ENCODE peak calls at places on chromosomes 11 and 22, in ten cellular contexts. One of them, this sample, is unnamed.

GRCh38 chr22:32204211-32204855 is 540 bp downstream of the RFPL2 start:
- DNase-seq in amniotic stem cell: no peak
- DNase-seq in stimulated activated CD8-positive, alpha-beta memory T cell treated with anti-CD3 and anti-CD28 coated beads, Interleukin-15, amount 100 ng/mL, for 4 hours: no peak
- DNase-seq in mammary epithelial cell: no peak
- DNase-seq in skeletal muscle cell: no peak
- DNase-seq in cardiac fibroblast: no peak
- DNase-seq in KBM-7: no peak
- DNase-seq in activated CD4-positive, alpha-beta T cell treated with anti-CD3 and anti-CD28 coated beads for 24 hours: no peak
- DNase-seq in T-helper 2 cell: peak
- DNase-seq in H9: peak
- DNase-seq in this sample: no peak

GRCh38 chr11:86678823-86679222 is 6.4 kb upstream of the ME3 start:
- DNase-seq in amniotic stem cell: peak
- DNase-seq in stimulated activated CD8-positive, alpha-beta memory T cell treated with anti-CD3 and anti-CD28 coated beads, Interleukin-15, amount 100 ng/mL, for 4 hours: no peak
- DNase-seq in mammary epithelial cell: peak
- DNase-seq in skeletal muscle cell: no peak
- DNase-seq in cardiac fibroblast: peak
- DNase-seq in KBM-7: no peak
- DNase-seq in activated CD4-positive, alpha-beta T cell treated with anti-CD3 and anti-CD28 coated beads for 24 hours: no peak
- DNase-seq in T-helper 2 cell: no peak
- DNase-seq in H9: no peak
- DNase-seq in this sample: no peak

GRCh38 chr22:24444251-24444650 is 16.9 kb downstream of the ADORA2A start:
- DNase-seq in amniotic stem cell: no peak
- DNase-seq in stimulated activated CD8-positive, alpha-beta memory T cell treated with anti-CD3 and anti-CD28 coated beads, Interleukin-15, amount 100 ng/mL, for 4 hours: no peak
- DNase-seq in mammary epithelial cell: no peak
- DNase-seq in skeletal muscle cell: no peak
- DNase-seq in cardiac fibroblast: no peak
- DNase-seq in KBM-7: no peak
- DNase-seq in activated CD4-positive, alpha-beta T cell treated with anti-CD3 and anti-CD28 coated beads for 24 hours: no peak
- DNase-seq in T-helper 2 cell: no peak
- DNase-seq in H9: no peak
- DNase-seq in this sample: no peak

GRCh38 chr11:134915212-134915611 is 503.2 kb upstream of the B3GAT1 start:
- DNase-seq in amniotic stem cell: no peak
- DNase-seq in stimulated activated CD8-positive, alpha-beta memory T cell treated with anti-CD3 and anti-CD28 coated beads, Interleukin-15, amount 100 ng/mL, for 4 hours: no peak
- DNase-seq in mammary epithelial cell: no peak
- DNase-seq in skeletal muscle cell: no peak
- DNase-seq in cardiac fibroblast: no peak
- DNase-seq in KBM-7: no peak
- DNase-seq in activated CD4-positive, alpha-beta T cell treated with anti-CD3 and anti-CD28 coated beads for 24 hours: no peak
- DNase-seq in T-helper 2 cell: no peak
- DNase-seq in H9: no peak
- DNase-seq in this sample: no peak

GRCh38 chr22:45216133-45217003 is 24.3 kb downstream of the KIAA0930 start:
- DNase-seq in amniotic stem cell: no peak
- DNase-seq in stimulated activated CD8-positive, alpha-beta memory T cell treated with anti-CD3 and anti-CD28 coated beads, Interleukin-15, amount 100 ng/mL, for 4 hours: no peak
- DNase-seq in mammary epithelial cell: no peak
- DNase-seq in skeletal muscle cell: no peak
- DNase-seq in cardiac fibroblast: peak
- DNase-seq in KBM-7: no peak
- DNase-seq in activated CD4-positive, alpha-beta T cell treated with anti-CD3 and anti-CD28 coated beads for 24 hours: no peak
- DNase-seq in T-helper 2 cell: no peak
- DNase-seq in H9: peak
- DNase-seq in this sample: peak

GRCh38 chr22:38452373-38453064 is 2.5 kb downstream of the KCNJ4 start:
- DNase-seq in amniotic stem cell: no peak
- DNase-seq in stimulated activated CD8-positive, alpha-beta memory T cell treated with anti-CD3 and anti-CD28 coated beads, Interleukin-15, amount 100 ng/mL, for 4 hours: no peak
- DNase-seq in mammary epithelial cell: no peak
- DNase-seq in skeletal muscle cell: no peak
- DNase-seq in cardiac fibroblast: no peak
- DNase-seq in KBM-7: no peak
- DNase-seq in activated CD4-positive, alpha-beta T cell treated with anti-CD3 and anti-CD28 coated beads for 24 hours: no peak
- DNase-seq in T-helper 2 cell: no peak
- DNase-seq in H9: no peak
- DNase-seq in this sample: peak

GRCh38 chr22:43926349-43926710 is 2.7 kb downstream of the PNPLA3 start:
- DNase-seq in amniotic stem cell: no peak
- DNase-seq in stimulated activated CD8-positive, alpha-beta memory T cell treated with anti-CD3 and anti-CD28 coated beads, Interleukin-15, amount 100 ng/mL, for 4 hours: no peak
- DNase-seq in mammary epithelial cell: peak
- DNase-seq in skeletal muscle cell: no peak
- DNase-seq in cardiac fibroblast: no peak
- DNase-seq in KBM-7: no peak
- DNase-seq in activated CD4-positive, alpha-beta T cell treated with anti-CD3 and anti-CD28 coated beads for 24 hours: no peak
- DNase-seq in T-helper 2 cell: no peak
- DNase-seq in H9: no peak
- DNase-seq in this sample: no peak

GRCh38 chr11:93905384-93905783 is 55.0 kb upstream of the VSTM5 start:
- DNase-seq in amniotic stem cell: no peak
- DNase-seq in stimulated activated CD8-positive, alpha-beta memory T cell treated with anti-CD3 and anti-CD28 coated beads, Interleukin-15, amount 100 ng/mL, for 4 hours: no peak
- DNase-seq in mammary epithelial cell: peak
- DNase-seq in skeletal muscle cell: peak
- DNase-seq in cardiac fibroblast: peak
- DNase-seq in KBM-7: no peak
- DNase-seq in activated CD4-positive, alpha-beta T cell treated with anti-CD3 and anti-CD28 coated beads for 24 hours: no peak
- DNase-seq in T-helper 2 cell: no peak
- DNase-seq in H9: no peak
- DNase-seq in this sample: peak

GRCh38 chr11:118953265-118953664 is 2.8 kb upstream of the UPK2 start:
- DNase-seq in amniotic stem cell: no peak
- DNase-seq in stimulated activated CD8-positive, alpha-beta memory T cell treated with anti-CD3 and anti-CD28 coated beads, Interleukin-15, amount 100 ng/mL, for 4 hours: no peak
- DNase-seq in mammary epithelial cell: no peak
- DNase-seq in skeletal muscle cell: no peak
- DNase-seq in cardiac fibroblast: peak
- DNase-seq in KBM-7: peak
- DNase-seq in activated CD4-positive, alpha-beta T cell treated with anti-CD3 and anti-CD28 coated beads for 24 hours: no peak
- DNase-seq in T-helper 2 cell: no peak
- DNase-seq in H9: peak
- DNase-seq in this sample: no peak

GRCh38 chr22:44859641-44860040 is 107.3 kb downstream of the ARHGAP8 start:
- DNase-seq in amniotic stem cell: no peak
- DNase-seq in stimulated activated CD8-positive, alpha-beta memory T cell treated with anti-CD3 and anti-CD28 coated beads, Interleukin-15, amount 100 ng/mL, for 4 hours: no peak
- DNase-seq in mammary epithelial cell: no peak
- DNase-seq in skeletal muscle cell: no peak
- DNase-seq in cardiac fibroblast: no peak
- DNase-seq in KBM-7: no peak
- DNase-seq in activated CD4-positive, alpha-beta T cell treated with anti-CD3 and anti-CD28 coated beads for 24 hours: no peak
- DNase-seq in T-helper 2 cell: no peak
- DNase-seq in H9: no peak
- DNase-seq in this sample: no peak

GRCh38 chr11:1734571-1735081 is 15.8 kb downstream of the IFITM10 start:
- DNase-seq in amniotic stem cell: no peak
- DNase-seq in stimulated activated CD8-positive, alpha-beta memory T cell treated with anti-CD3 and anti-CD28 coated beads, Interleukin-15, amount 100 ng/mL, for 4 hours: no peak
- DNase-seq in mammary epithelial cell: no peak
- DNase-seq in skeletal muscle cell: no peak
- DNase-seq in cardiac fibroblast: no peak
- DNase-seq in KBM-7: no peak
- DNase-seq in activated CD4-positive, alpha-beta T cell treated with anti-CD3 and anti-CD28 coated beads for 24 hours: no peak
- DNase-seq in T-helper 2 cell: no peak
- DNase-seq in H9: no peak
- DNase-seq in this sample: no peak

GRCh38 chr11:129979046-129979605 is 23.5 kb downstream of the PRDM10 start:
- DNase-seq in amniotic stem cell: no peak
- DNase-seq in stimulated activated CD8-positive, alpha-beta memory T cell treated with anti-CD3 and anti-CD28 coated beads, Interleukin-15, amount 100 ng/mL, for 4 hours: no peak
- DNase-seq in mammary epithelial cell: no peak
- DNase-seq in skeletal muscle cell: no peak
- DNase-seq in cardiac fibroblast: no peak
- DNase-seq in KBM-7: no peak
- DNase-seq in activated CD4-positive, alpha-beta T cell treated with anti-CD3 and anti-CD28 coated beads for 24 hours: no peak
- DNase-seq in T-helper 2 cell: no peak
- DNase-seq in H9: no peak
- DNase-seq in this sample: no peak

GRCh38 chr11:63682045-63682915 is 980 bp downstream of the RTN3 start:
- DNase-seq in amniotic stem cell: no peak
- DNase-seq in stimulated activated CD8-positive, alpha-beta memory T cell treated with anti-CD3 and anti-CD28 coated beads, Interleukin-15, amount 100 ng/mL, for 4 hours: no peak
- DNase-seq in mammary epithelial cell: peak
- DNase-seq in skeletal muscle cell: no peak
- DNase-seq in cardiac fibroblast: no peak
- DNase-seq in KBM-7: peak
- DNase-seq in activated CD4-positive, alpha-beta T cell treated with anti-CD3 and anti-CD28 coated beads for 24 hours: no peak
- DNase-seq in T-helper 2 cell: no peak
- DNase-seq in H9: peak
- DNase-seq in this sample: peak

GRCh38 chr11:100003985-100004384 is 683.1 kb upstream of the ARHGAP42 start:
- DNase-seq in amniotic stem cell: no peak
- DNase-seq in stimulated activated CD8-positive, alpha-beta memory T cell treated with anti-CD3 and anti-CD28 coated beads, Interleukin-15, amount 100 ng/mL, for 4 hours: no peak
- DNase-seq in mammary epithelial cell: no peak
- DNase-seq in skeletal muscle cell: no peak
- DNase-seq in cardiac fibroblast: no peak
- DNase-seq in KBM-7: no peak
- DNase-seq in activated CD4-positive, alpha-beta T cell treated with anti-CD3 and anti-CD28 coated beads for 24 hours: no peak
- DNase-seq in T-helper 2 cell: no peak
- DNase-seq in H9: no peak
- DNase-seq in this sample: no peak

GRCh38 chr11:112150517-112150916 is 13.4 kb downstream of the IL18 start:
- DNase-seq in amniotic stem cell: no peak
- DNase-seq in stimulated activated CD8-positive, alpha-beta memory T cell treated with anti-CD3 and anti-CD28 coated beads, Interleukin-15, amount 100 ng/mL, for 4 hours: no peak
- DNase-seq in mammary epithelial cell: no peak
- DNase-seq in skeletal muscle cell: no peak
- DNase-seq in cardiac fibroblast: no peak
- DNase-seq in KBM-7: no peak
- DNase-seq in activated CD4-positive, alpha-beta T cell treated with anti-CD3 and anti-CD28 coated beads for 24 hours: no peak
- DNase-seq in T-helper 2 cell: no peak
- DNase-seq in H9: no peak
- DNase-seq in this sample: no peak

This sample was measured in hepatic stellate cell.